ENCODE peak calls at places on chromosomes 3 and 15, in seven cellular contexts. J is AG08395, D is ACHN, N is glomerular endothelial cell, O is germinal center, L is NCI-H774, I is coronary artery. K is an unnamed sample.

GRCh38 chr3:27713066-27713400 is 9.1 kb downstream of the EOMES start:
- DNase-seq in J (no peak), I (no peak), N (no peak), D (no peak), L (no peak), O (no peak), K (no peak)

GRCh38 chr3:188686319-188686718 is 485.5 kb upstream of the TPRG1 start:
- DNase-seq in I (no peak), D (no peak), N (no peak), O (peak), L (no peak), J (no peak), K (no peak)

GRCh38 chr3:152943645-152944044 is 108.7 kb downstream of the P2RY1 start:
- DNase-seq in J (no peak), N (no peak), O (no peak), I (no peak), L (no peak), D (no peak), K (no peak)

GRCh38 chr3:121916189-121916588 is 22.0 kb downstream of the SLC15A2 start:
- DNase-seq in N (no peak), J (no peak), I (no peak), L (no peak), D (no peak), O (no peak), K (no peak)

GRCh38 chr15:53454843-53455721 is 304.4 kb downstream of the WDR72 start:
- DNase-seq in D (no peak), N (no peak), O (no peak), I (no peak), J (no peak), L (no peak), K (no peak)

GRCh38 chr3:20104167-20104661 is 64.0 kb downstream of the KAT2B start:
- DNase-seq in L (no peak), I (no peak), O (no peak), D (no peak), J (no peak), N (no peak), K (no peak)

GRCh38 chr3:53334742-53335141 is 12.6 kb downstream of the DCP1A start:
- DNase-seq in D (no peak), O (no peak), J (no peak), L (no peak), N (no peak), I (no peak), K (no peak)

GRCh38 chr3:59790241-59790640 is 740.4 kb upstream of the CFAP20DC start:
- DNase-seq in D (no peak), J (no peak), I (no peak), L (no peak), N (no peak), O (no peak), K (no peak)